ENCODE peak calls at places on chromosomes 6 and 20, in eight cellular contexts. M is OCI-LY7, X is endothelial cell, C is WERI-Rb-1, G is tibial nerve, I is nephron progenitor cell, S is mammary epithelial cell, U is uterus. H is an unnamed sample.

GRCh38 chr6:45892196-45892595 is 123.5 kb downstream of the CLIC5 start:
- DNase-seq in M (no peak), X (no peak), C (no peak), G (no peak), I (no peak), S (no peak), U (no peak), H (no peak)

GRCh38 chr6:168107191-168107940 is 28.4 kb upstream of the FRMD1 start:
- DNase-seq in M (no peak), X (no peak), C (no peak), G (no peak), I (no peak), S (no peak), U (no peak), H (no peak)

GRCh38 chr6:135938588-135939215 is 87.2 kb downstream of the PDE7B start:
- DNase-seq in M (peak; percentile 1), X (no peak), C (peak; percentile 65), G (no peak), I (no peak), S (no peak), U (peak; percentile 36), H (no peak)

GRCh38 chr6:11423667-11424066 is 113.9 kb upstream of the TMEM170B start:
- DNase-seq in M (no peak), X (no peak), C (no peak), G (no peak), I (no peak), S (peak; percentile 57), U (no peak), H (no peak)

GRCh38 chr6:77448546-77448945 is 14.7 kb downstream of the HTR1B start:
- DNase-seq in M (no peak), X (no peak), C (no peak), G (no peak), I (no peak), S (no peak), U (no peak), H (no peak)

GRCh38 chr20:59421089-59421488 is 120.7 kb downstream of the EDN3 start:
- DNase-seq in M (no peak), X (no peak), C (no peak), G (no peak), I (no peak), S (no peak), U (no peak), H (no peak)

GRCh38 chr6:64890609-64891008 is 816.4 kb downstream of the EYS start:
- DNase-seq in M (no peak), X (no peak), C (no peak), G (no peak), I (no peak), S (no peak), U (no peak), H (no peak)

GRCh38 chr20:4151991-4152695 is 136.8 kb upstream of the RNF24 start:
- DNase-seq in M (no peak), X (no peak), C (no peak), G (no peak), I (no peak), S (no peak), U (no peak), H (no peak)

GRCh38 chr20:10647471-10647870 is 26.3 kb downstream of the JAG1 start:
- DNase-seq in M (peak; percentile 12), X (no peak), C (peak; percentile 30), G (peak; percentile 60), I (no peak), S (no peak), U (peak; percentile 11), H (no peak)

GRCh38 chr6:111712398-111712797 is 106.7 kb upstream of the TRAF3IP2 start:
- DNase-seq in M (no peak), X (no peak), C (no peak), G (no peak), I (peak; percentile 16), S (peak; percentile 9), U (no peak), H (no peak)

GRCh38 chr6:41581381-41581991 is 35.3 kb downstream of the FOXP4 start:
- DNase-seq in M (no peak), X (no peak), C (peak; percentile 84), G (no peak), I (no peak), S (peak; percentile 48), U (peak; percentile 71), H (no peak)

GRCh38 chr20:8796088-8796665 is 272.7 kb upstream of the PLCB4 start:
- DNase-seq in M (no peak), X (no peak), C (no peak), G (no peak), I (no peak), S (no peak), U (no peak), H (no peak)

GRCh38 chr6:158810149-158811095 is 8.7 kb downstream of the EZR start:
- DNase-seq in M (no peak), X (no peak), C (no peak), G (no peak), I (no peak), S (no peak), U (no peak), H (no peak)

GRCh38 chr6:101830501-101831031 is 437.1 kb downstream of the GRIK2 start:
- DNase-seq in M (no peak), X (no peak), C (no peak), G (no peak), I (no peak), S (peak; percentile 84), U (no peak), H (no peak)

GRCh38 chr20:11447371-11448100 is 470.2 kb upstream of the BTBD3 start:
- DNase-seq in M (no peak), X (no peak), C (peak; percentile 20), G (no peak), I (no peak), S (no peak), U (no peak), H (no peak)

GRCh38 chr6:138963531-138963930 is 24.5 kb downstream of the REPS1 start:
- DNase-seq in M (no peak), X (no peak), C (no peak), G (no peak), I (no peak), S (no peak), U (no peak), H (no peak)

GRCh38 chr20:59823860-59824259 is 109.6 kb downstream of the SYCP2 start:
- DNase-seq in M (no peak), X (no peak), C (no peak), G (no peak), I (no peak), S (no peak), U (no peak), H (no peak)

GRCh38 chr6:143843689-143844405 is 709 bp downstream of the LTV1 start:
- DNase-seq in M (peak; percentile 49), X (no peak), C (no peak), G (no peak), I (no peak), S (no peak), U (no peak), H (no peak)

GRCh38 chr6:41200296-41200900 is 551 bp downstream of the TREML2 start:
- DNase-seq in M (peak; percentile 73), X (peak; percentile 18), C (no peak), G (peak; percentile 26), I (no peak), S (peak; percentile 24), U (no peak), H (no peak)

GRCh38 chr6:73078908-73079610 is 146.2 kb downstream of the KHDC1L start:
- DNase-seq in M (no peak), X (no peak), C (no peak), G (no peak), I (no peak), S (peak; percentile 44), U (no peak), H (no peak)

GRCh38 chr6:73083886-73084285 is 141.4 kb downstream of the KHDC1L start:
- DNase-seq in M (no peak), X (no peak), C (no peak), G (no peak), I (no peak), S (no peak), U (no peak), H (no peak)

GRCh38 chr6:73079978-73080377 is 145.3 kb downstream of the KHDC1L start:
- DNase-seq in M (no peak), X (no peak), C (no peak), G (no peak), I (no peak), S (peak; percentile 61), U (no peak), H (no peak)

GRCh38 chr6:73079611-73079955 is 145.7 kb downstream of the KHDC1L start:
- DNase-seq in M (no peak), X (no peak), C (no peak), G (no peak), I (no peak), S (peak; percentile 68), U (no peak), H (no peak)

GRCh38 chr6:73081955-73082354 is 143.3 kb downstream of the KHDC1L start:
- DNase-seq in M (no peak), X (no peak), C (no peak), G (no peak), I (no peak), S (no peak), U (no peak), H (no peak)
- TF ChIP-seq CTCF in M (no peak), X (no peak), C (no peak), G (no peak), I (no peak), S (no peak), U (no peak), H (no peak)

DNA sequence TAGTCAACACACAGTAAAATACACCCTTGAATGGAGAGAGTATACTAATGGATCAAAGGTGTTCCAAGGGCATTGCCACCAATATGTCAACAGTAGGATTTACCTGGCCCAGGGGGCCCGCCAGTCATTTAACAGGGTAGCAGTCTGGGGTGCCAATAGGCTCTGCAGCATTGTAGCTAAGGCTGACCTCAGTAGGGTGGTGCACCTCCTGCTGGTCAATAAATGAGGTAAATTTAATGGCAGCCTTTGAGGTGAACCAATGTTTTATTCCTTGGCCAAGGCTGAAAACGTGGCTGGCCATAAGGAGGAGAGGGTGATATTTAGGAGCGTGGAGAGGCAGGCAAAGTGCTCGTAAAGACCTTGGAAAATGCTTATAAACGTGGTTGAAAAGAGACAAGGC is 147.2 kb downstream of the RPS12 start:
- DNase-seq in M (peak; percentile 2), X (no peak), C (no peak), G (no peak), I (no peak), S (no peak), U (no peak), H (no peak)
- TF ChIP-seq CTCF in M (peak; percentile 38), X (peak; percentile 36), C (peak; percentile 20), G (no peak), I (no peak), S (peak; percentile 19), U (no peak), H (no peak)

GRCh38 chr6:38095054-38095453 is 275.5 kb downstream of the ZFAND3 start:
- DNase-seq in M (no peak), X (no peak), C (no peak), G (no peak), I (no peak), S (peak; percentile 19), U (no peak), H (no peak)
- TF ChIP-seq CTCF in M (no peak), X (no peak), C (no peak), G (no peak), I (no peak), S (no peak), U (no peak), H (no peak)

DNA sequence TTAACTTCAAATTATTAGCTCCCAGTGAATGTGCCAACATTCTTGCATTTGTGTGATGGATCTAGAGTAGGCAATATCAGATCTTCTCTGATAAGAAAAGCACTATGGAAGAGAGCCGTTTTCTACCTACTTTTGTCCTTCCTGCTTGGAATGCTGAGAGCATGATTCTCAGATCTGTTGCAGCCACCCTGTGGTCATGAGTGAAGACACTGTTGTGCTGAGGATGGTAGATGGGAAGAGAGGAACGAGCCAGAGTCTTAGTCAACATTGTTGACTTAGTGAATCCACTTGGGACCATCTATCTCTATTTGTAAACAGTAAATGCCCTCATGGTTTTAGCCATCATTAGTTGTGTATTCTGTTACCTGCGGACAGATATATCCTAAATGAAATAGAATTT is 202.6 kb downstream of the CD109 start:
- DNase-seq in M (no peak), X (no peak), C (no peak), G (no peak), I (no peak), S (no peak), U (no peak), H (no peak)
- TF ChIP-seq CTCF in M (no peak), X (no peak), C (no peak), G (no peak), I (no peak), S (peak; percentile 24), U (no peak), H (no peak)

H was measured in progenitor cell of endocrine pancreas.